ENCODE peak calls at places on chromosomes 2 and 18, in six cellular contexts. A is GM12878, O is GM12891, S is HepG2, J is H1, K is K562. B is an unnamed sample.

GRCh38 chr2:2742745-2743144 is 411.7 kb upstream of the MYT1L start:
- DNase-seq in O (no peak), A (no peak), J (no peak), K (no peak), S (no peak), B (no peak)

GRCh38 chr2:226398580-226398979 is 401.0 kb downstream of the IRS1 start:
- DNase-seq in A (no peak), K (no peak), O (no peak), S (peak; percentile 18), J (no peak), B (no peak)

GRCh38 chr18:63152096-63152495 is 167.5 kb downstream of the BCL2 start:
- DNase-seq in J (no peak), K (no peak), S (no peak), A (no peak), O (no peak), B (no peak)

GRCh38 chr2:237264480-237265219 is 149.3 kb downstream of the COL6A3 start:
- DNase-seq in O (no peak), S (no peak), A (no peak), J (no peak), K (no peak), B (no peak)

GRCh38 chr2:58046335-58046584 is 346 bp upstream of the VRK2 start:
- DNase-seq in J (no peak), K (no peak), S (no peak), A (no peak), O (no peak), B (no peak)

GRCh38 chr2:8438476-8438875 is 243.4 kb upstream of the ID2 start:
- DNase-seq in K (no peak), A (no peak), J (no peak), O (no peak), S (no peak), B (no peak)

GRCh38 chr2:231592636-231593145 is at the start of gene TEX44:
- DNase-seq in J (no peak), A (no peak), S (no peak), O (no peak), K (no peak), B (no peak)

GRCh38 chr2:44884677-44885076 is 56.8 kb upstream of the SIX3 start:
- DNase-seq in J (no peak), K (no peak), A (no peak), O (no peak), S (no peak), B (no peak)

GRCh38 chr2:63710732-63711131 is 122.0 kb downstream of the MDH1 start:
- DNase-seq in J (no peak), K (no peak), O (no peak), A (no peak), S (no peak), B (no peak)

GRCh38 chr2:206993512-206993911 is 54.2 kb downstream of the CPO start:
- DNase-seq in A (no peak), S (no peak), J (no peak), O (no peak), K (no peak), B (no peak)

GRCh38 chr2:1685957-1686783 is 58.1 kb downstream of the PXDN start:
- DNase-seq in O (no peak), S (no peak), K (no peak), A (no peak), J (no peak), B (no peak)

GRCh38 chr18:56721031-56721430 is 69.9 kb downstream of the WDR7 start:
- DNase-seq in O (no peak), A (no peak), J (no peak), K (no peak), S (no peak), B (no peak)

GRCh38 chr18:12048827-12049175 is 44.8 kb upstream of the ANKRD62 start:
- DNase-seq in A (no peak), S (no peak), O (no peak), J (no peak), K (no peak), B (no peak)

GRCh38 chr2:240635116-240635997 is 10.1 kb downstream of the GPR35 start:
- DNase-seq in S (no peak), J (no peak), K (no peak), A (no peak), O (no peak), B (no peak)

GRCh38 chr18:76416935-76417334 is 78.1 kb downstream of the ZNF516 start:
- DNase-seq in S (no peak), J (peak; percentile 31), A (no peak), K (no peak), O (no peak), B (no peak)

GRCh38 chr2:36858551-36859365 is 107.6 kb downstream of the STRN start:
- DNase-seq in A (peak; percentile 27), K (no peak), S (peak; percentile 81), O (no peak), J (no peak), B (peak; percentile 5)

GRCh38 chr2:23359631-23360567 is 25.1 kb upstream of the KLHL29 start:
- DNase-seq in K (no peak), S (peak; percentile 92), O (no peak), A (no peak), J (no peak), B (no peak)

GRCh38 chr2:230408244-230408842 is 7.7 kb upstream of the SP100 start:
- DNase-seq in A (no peak), O (no peak), K (no peak), S (no peak), J (no peak), B (no peak)

GRCh38 chr2:110729106-110729505 is 3.3 kb upstream of the ACOXL start:
- DNase-seq in K (peak; percentile 19), J (no peak), A (no peak), S (no peak), O (no peak), B (no peak)

GRCh38 chr2:223588251-223588650 is 13.9 kb downstream of the SCG2 start:
- DNase-seq in K (no peak), J (no peak), S (no peak), A (no peak), O (no peak), B (no peak)

GRCh38 chr2:172821370-172822338 is 86.0 kb downstream of the RAPGEF4 start:
- DNase-seq in O (no peak), A (no peak), S (no peak), K (no peak), J (no peak), B (no peak)

GRCh38 chr18:50428531-50429206 is 53.8 kb downstream of the SKA1 start:
- DNase-seq in K (no peak), J (no peak), O (no peak), S (no peak), A (no peak), B (no peak)

GRCh38 chr2:58845011-58845410 is 603.9 kb upstream of the FANCL start:
- DNase-seq in A (no peak), O (no peak), J (no peak), K (no peak), S (no peak), B (no peak)

GRCh38 chr2:208311321-208311720 is 45.3 kb downstream of the PIKFYVE start:
- DNase-seq in J (no peak), O (no peak), A (no peak), S (no peak), K (no peak), B (no peak)

GRCh38 chr18:50973367-50974126 is 5.7 kb downstream of the ELAC1 start:
- DNase-seq in J (no peak), O (no peak), K (no peak), A (no peak), S (peak; percentile 90), B (no peak)

GRCh38 chr2:2877427-2877826 is 500.2 kb downstream of the EIPR1 start:
- DNase-seq in A (no peak), J (no peak), K (no peak), O (no peak), S (no peak), B (no peak)

DNA sequence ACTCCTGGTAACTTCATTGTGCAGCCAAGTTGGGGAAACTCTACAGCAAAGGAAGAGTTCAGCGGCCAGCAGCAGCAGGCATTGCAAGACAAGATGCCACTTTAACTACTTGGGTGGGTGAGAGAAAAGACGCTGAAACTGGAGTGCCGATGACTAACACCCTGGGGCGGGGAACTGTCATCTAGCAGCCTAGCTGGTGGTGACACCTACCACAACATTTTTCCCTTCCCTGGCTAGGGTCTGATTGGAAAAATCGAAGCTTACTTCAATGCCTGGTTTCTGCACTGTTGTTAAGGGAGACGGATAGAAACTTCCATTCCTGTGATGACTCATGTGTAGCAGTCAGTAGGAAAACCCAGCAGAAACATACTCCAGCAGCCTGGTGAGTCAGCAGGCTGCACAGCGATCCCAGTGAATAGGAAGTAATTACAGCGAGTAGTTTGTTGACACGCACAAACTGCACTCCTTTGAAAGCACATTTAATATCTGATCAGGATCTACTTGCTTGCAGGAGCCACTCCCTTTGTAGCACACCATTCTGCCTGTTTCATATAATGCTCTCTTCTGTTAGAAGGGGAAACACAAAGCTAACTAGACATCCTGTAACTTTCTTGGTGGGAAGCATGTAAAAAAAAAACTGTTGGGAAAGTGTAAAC is 62.1 kb upstream of the MAPRE2 start:
- DNase-seq in S (peak; percentile 97), K (peak; percentile 42), O (no peak), A (peak; percentile 3), J (no peak), B (no peak)
- TF ChIP-seq POLR2A in S (peak; percentile 42), K (no peak), O (no peak), A (no peak), J (no peak), B (no peak)

GRCh38 chr2:201254331-201254730 is 6.0 kb upstream of the CASP8 start:
- DNase-seq in S (peak; percentile 63), J (peak; percentile 51), A (no peak), O (no peak), K (no peak), B (no peak)
- TF ChIP-seq TAF1 in S (no peak), J (peak; percentile 15), A (no peak), O (no peak), K (no peak), B (no peak)

GRCh38 chr2:64863097-64863820 is 125.9 kb upstream of the SLC1A4 start:
- DNase-seq in S (no peak), J (no peak), O (no peak), K (no peak), A (no peak), B (no peak)
- TF ChIP-seq POLR2AphosphoS5 in S (no peak), J (no peak), O (no peak), K (no peak), A (no peak), B (no peak)

GRCh38 chr2:10408649-10409579 is 39.2 kb downstream of the ODC1 start:
- DNase-seq in K (peak; percentile 93), J (peak; percentile 93), O (peak; percentile 80), S (peak; percentile 87), A (peak; percentile 71), B (peak; percentile 80)

GRCh38 chr2:10406016-10406415 is 42.1 kb downstream of the ODC1 start:
- DNase-seq in S (no peak), O (no peak), K (no peak), J (no peak), A (no peak), B (no peak)

GRCh38 chr2:10407432-10407831 is 40.7 kb downstream of the ODC1 start:
- DNase-seq in K (no peak), J (no peak), A (no peak), O (no peak), S (no peak), B (no peak)

GRCh38 chr2:10406491-10406890 is 41.6 kb downstream of the ODC1 start:
- DNase-seq in A (no peak), K (no peak), O (no peak), J (no peak), S (no peak), B (no peak)

GRCh38 chr2:10407841-10408648 is 40.1 kb downstream of the ODC1 start:
- DNase-seq in J (no peak), A (peak; percentile 51), K (peak; percentile 85), O (peak; percentile 49), S (peak; percentile 84), B (peak; percentile 45)
- TF ChIP-seq POLR2A in J (no peak), A (no peak), K (peak; percentile 45), O (no peak), S (peak; percentile 6), B (no peak)

B was measured in GM12892.